ENCODE peak calls at places on chromosome 9, in eight cellular contexts. One of them, this sample, is unnamed.
A peak's percentile ranks its signal among the peaks of the same experiment; 100 is the strongest.

GRCh38 chr9:69674112-69674511 is 1.9 kb upstream of the APBA1 start:
- DNase-seq in A549: no peak
- DNase-seq in uterus: no peak
- DNase-seq in dorsolateral prefrontal cortex: no peak
- DNase-seq in esophagus muscularis mucosa: no peak
- DNase-seq in foreskin fibroblast: peak; percentile 30
- DNase-seq in heart right ventricle: no peak
- DNase-seq in GM12865: no peak
- DNase-seq in this sample: no peak

GRCh38 chr9:129385615-129385934 is 207.5 kb upstream of the IER5L start:
- DNase-seq in foreskin fibroblast: no peak
- DNase-seq in GM12865: no peak
- DNase-seq in A549: no peak
- DNase-seq in heart right ventricle: no peak
- DNase-seq in dorsolateral prefrontal cortex: no peak
- DNase-seq in esophagus muscularis mucosa: no peak
- DNase-seq in uterus: peak; percentile 4
- DNase-seq in this sample: no peak

GRCh38 chr9:76400534-76401096 is 6.4 kb upstream of the RFK start:
- DNase-seq in A549: no peak
- DNase-seq in esophagus muscularis mucosa: no peak
- DNase-seq in GM12865: no peak
- DNase-seq in dorsolateral prefrontal cortex: no peak
- DNase-seq in uterus: no peak
- DNase-seq in foreskin fibroblast: peak; percentile 29
- DNase-seq in heart right ventricle: no peak
- DNase-seq in this sample: no peak

GRCh38 chr9:133654736-133655657 is 18.8 kb downstream of the DBH start:
- DNase-seq in A549: no peak
- DNase-seq in GM12865: no peak
- DNase-seq in esophagus muscularis mucosa: no peak
- DNase-seq in dorsolateral prefrontal cortex: no peak
- DNase-seq in heart right ventricle: no peak
- DNase-seq in foreskin fibroblast: no peak
- DNase-seq in uterus: no peak
- DNase-seq in this sample: no peak

GRCh38 chr9:76004526-76004925 is 114.1 kb downstream of the PCSK5 start:
- DNase-seq in uterus: no peak
- DNase-seq in foreskin fibroblast: no peak
- DNase-seq in heart right ventricle: no peak
- DNase-seq in dorsolateral prefrontal cortex: no peak
- DNase-seq in GM12865: peak; percentile 18
- DNase-seq in esophagus muscularis mucosa: no peak
- DNase-seq in A549: no peak
- DNase-seq in this sample: no peak

GRCh38 chr9:97863314-97863713 is 10.3 kb downstream of the FOXE1 start:
- DNase-seq in esophagus muscularis mucosa: no peak
- DNase-seq in uterus: no peak
- DNase-seq in dorsolateral prefrontal cortex: no peak
- DNase-seq in heart right ventricle: no peak
- DNase-seq in GM12865: no peak
- DNase-seq in foreskin fibroblast: no peak
- DNase-seq in A549: no peak
- DNase-seq in this sample: no peak

GRCh38 chr9:16627967-16628366 is 242.5 kb downstream of the BNC2 start:
- DNase-seq in uterus: no peak
- DNase-seq in GM12865: peak; percentile 34
- DNase-seq in dorsolateral prefrontal cortex: no peak
- DNase-seq in A549: no peak
- DNase-seq in heart right ventricle: peak; percentile 29
- DNase-seq in esophagus muscularis mucosa: no peak
- DNase-seq in foreskin fibroblast: peak; percentile 97
- DNase-seq in this sample: peak; percentile 95

GRCh38 chr9:6692433-6692832 is 46.9 kb upstream of the GLDC start:
- DNase-seq in foreskin fibroblast: no peak
- DNase-seq in heart right ventricle: no peak
- DNase-seq in A549: no peak
- DNase-seq in esophagus muscularis mucosa: no peak
- DNase-seq in dorsolateral prefrontal cortex: no peak
- DNase-seq in GM12865: no peak
- DNase-seq in uterus: no peak
- DNase-seq in this sample: no peak

GRCh38 chr9:98365227-98365669 is 109.8 kb upstream of the TBC1D2 start:
- DNase-seq in heart right ventricle: no peak
- DNase-seq in GM12865: peak; percentile 56
- DNase-seq in dorsolateral prefrontal cortex: no peak
- DNase-seq in esophagus muscularis mucosa: no peak
- DNase-seq in uterus: no peak
- DNase-seq in foreskin fibroblast: peak; percentile 48
- DNase-seq in A549: peak; percentile 61
- DNase-seq in this sample: peak; percentile 61

GRCh38 chr9:133888048-133888778 is 103.9 kb downstream of the VAV2 start:
- DNase-seq in uterus: no peak
- DNase-seq in esophagus muscularis mucosa: no peak
- DNase-seq in heart right ventricle: no peak
- DNase-seq in GM12865: no peak
- DNase-seq in dorsolateral prefrontal cortex: no peak
- DNase-seq in foreskin fibroblast: no peak
- DNase-seq in A549: no peak
- DNase-seq in this sample: no peak

GRCh38 chr9:137245450-137246421 is 4.6 kb downstream of the TUBB4B start:
- DNase-seq in A549: no peak
- DNase-seq in uterus: no peak
- DNase-seq in GM12865: no peak
- DNase-seq in dorsolateral prefrontal cortex: no peak
- DNase-seq in heart right ventricle: no peak
- DNase-seq in esophagus muscularis mucosa: no peak
- DNase-seq in foreskin fibroblast: no peak
- DNase-seq in this sample: no peak

GRCh38 chr9:137244486-137245449 is 3.7 kb downstream of the TUBB4B start:
- DNase-seq in dorsolateral prefrontal cortex: no peak
- DNase-seq in foreskin fibroblast: no peak
- DNase-seq in GM12865: no peak
- DNase-seq in A549: no peak
- DNase-seq in esophagus muscularis mucosa: no peak
- DNase-seq in uterus: no peak
- DNase-seq in heart right ventricle: no peak
- DNase-seq in this sample: no peak

GRCh38 chr9:137241490-137242328 is 622 bp downstream of the TUBB4B start:
- DNase-seq in heart right ventricle: peak; percentile 63
- DNase-seq in esophagus muscularis mucosa: no peak
- DNase-seq in GM12865: peak; percentile 58
- DNase-seq in dorsolateral prefrontal cortex: no peak
- DNase-seq in uterus: peak; percentile 70
- DNase-seq in A549: no peak
- DNase-seq in foreskin fibroblast: peak; percentile 83
- DNase-seq in this sample: no peak

GRCh38 chr9:137242329-137243204 is 1.5 kb downstream of the TUBB4B start:
- DNase-seq in A549: no peak
- DNase-seq in foreskin fibroblast: no peak
- DNase-seq in dorsolateral prefrontal cortex: no peak
- DNase-seq in uterus: no peak
- DNase-seq in esophagus muscularis mucosa: no peak
- DNase-seq in GM12865: no peak
- DNase-seq in heart right ventricle: no peak
- DNase-seq in this sample: no peak

GRCh38 chr9:137243626-137244485 is 2.8 kb downstream of the TUBB4B start:
- DNase-seq in esophagus muscularis mucosa: no peak
- DNase-seq in uterus: no peak
- DNase-seq in heart right ventricle: no peak
- DNase-seq in dorsolateral prefrontal cortex: no peak
- DNase-seq in GM12865: no peak
- DNase-seq in foreskin fibroblast: peak; percentile 44
- DNase-seq in A549: no peak
- DNase-seq in this sample: no peak
- TF ChIP-seq CTCF in esophagus muscularis mucosa: no peak
- TF ChIP-seq CTCF in uterus: no peak
- TF ChIP-seq CTCF in heart right ventricle: no peak
- TF ChIP-seq CTCF in dorsolateral prefrontal cortex: no peak
- TF ChIP-seq CTCF in GM12865: no peak
- TF ChIP-seq CTCF in foreskin fibroblast: no peak
- TF ChIP-seq CTCF in A549: no peak
- TF ChIP-seq CTCF in this sample: peak; percentile 24

DNA sequence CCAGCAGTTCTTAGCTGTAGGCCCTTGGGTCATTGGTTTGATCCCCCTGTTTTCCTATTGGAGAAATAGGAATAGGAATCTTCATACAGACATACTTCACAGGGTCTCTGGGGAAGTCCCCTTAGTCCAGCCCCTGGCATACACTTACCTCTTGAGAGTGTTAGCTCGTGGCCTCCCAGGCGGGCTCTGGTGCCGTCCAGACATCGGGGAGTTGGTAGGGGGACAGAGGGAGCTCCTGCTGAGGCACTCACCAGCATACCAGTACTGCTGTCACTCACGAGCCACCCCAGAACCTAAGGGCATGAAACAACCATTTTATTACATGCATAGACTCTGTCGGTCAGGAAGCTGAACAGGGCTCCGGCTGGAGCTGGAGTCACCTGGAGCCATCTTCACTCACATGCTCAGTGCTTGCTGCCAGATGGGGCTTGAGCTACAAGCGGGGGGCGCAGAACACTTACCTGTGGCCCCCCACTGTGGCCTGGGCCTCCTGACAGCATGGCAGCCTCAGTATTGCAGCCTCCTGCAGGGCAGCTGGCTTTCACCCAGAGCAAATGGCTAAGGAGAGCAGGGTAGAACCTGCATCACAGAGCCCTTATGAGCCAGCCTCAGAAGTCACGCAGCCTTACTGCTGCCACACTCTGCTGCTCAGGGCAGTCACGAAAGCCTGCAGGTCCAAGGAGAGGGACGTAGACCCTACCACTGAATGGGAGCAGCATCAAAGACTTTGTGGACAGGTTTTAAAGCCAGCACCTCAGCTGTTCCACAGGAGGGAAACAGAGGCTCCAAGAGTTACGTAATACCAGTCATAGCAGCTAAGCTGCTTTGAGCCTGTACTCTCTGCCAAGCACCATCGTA is 58.3 kb upstream of the ANGPTL2 start:
- DNase-seq in esophagus muscularis mucosa: no peak
- DNase-seq in dorsolateral prefrontal cortex: no peak
- DNase-seq in heart right ventricle: peak; percentile 3
- DNase-seq in A549: no peak
- DNase-seq in uterus: peak; percentile 13
- DNase-seq in GM12865: no peak
- DNase-seq in foreskin fibroblast: no peak
- DNase-seq in this sample: no peak
- H3K4me3 ChIP-seq in esophagus muscularis mucosa: no peak overlapping the region
- H3K4me3 ChIP-seq in dorsolateral prefrontal cortex: no peak overlapping the region
- H3K4me3 ChIP-seq in heart right ventricle: no peak overlapping the region
- H3K4me3 ChIP-seq in A549: no peak overlapping the region
- H3K4me3 ChIP-seq in uterus: no peak overlapping the region
- H3K4me3 ChIP-seq in GM12865: no peak overlapping the region
- H3K4me3 ChIP-seq in foreskin fibroblast: no peak overlapping the region
- H3K4me3 ChIP-seq in this sample: no peak overlapping the region

DNA sequence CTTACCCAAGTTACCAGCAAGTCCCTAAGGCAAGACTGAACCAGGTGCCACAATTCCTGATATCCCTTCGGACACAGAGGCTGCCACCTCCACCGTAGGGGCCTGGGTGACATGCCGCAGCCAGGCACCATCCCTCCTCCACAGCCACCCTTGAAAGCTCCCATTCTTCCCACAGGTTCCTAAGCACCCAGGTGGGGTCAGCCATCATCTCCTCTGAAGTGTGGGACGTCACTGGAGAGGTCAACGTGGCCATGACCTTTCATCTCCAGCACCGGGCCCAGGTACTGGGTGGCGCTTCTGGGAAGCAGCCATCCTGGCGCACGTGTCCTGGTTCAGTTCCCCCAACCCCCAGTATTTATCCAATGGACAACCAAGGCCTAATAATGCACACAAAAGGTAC is 8.2 kb downstream of the ADGRD2 start:
- DNase-seq in uterus: no peak
- DNase-seq in foreskin fibroblast: no peak
- DNase-seq in A549: no peak
- DNase-seq in heart right ventricle: no peak
- DNase-seq in GM12865: no peak
- DNase-seq in dorsolateral prefrontal cortex: no peak
- DNase-seq in esophagus muscularis mucosa: no peak
- DNase-seq in this sample: no peak
- TF ChIP-seq CTCF in uterus: no peak
- TF ChIP-seq CTCF in foreskin fibroblast: no peak
- TF ChIP-seq CTCF in A549: no peak
- TF ChIP-seq CTCF in heart right ventricle: no peak
- TF ChIP-seq CTCF in GM12865: no peak
- TF ChIP-seq CTCF in dorsolateral prefrontal cortex: no peak
- TF ChIP-seq CTCF in esophagus muscularis mucosa: no peak
- TF ChIP-seq CTCF in this sample: no peak

DNA sequence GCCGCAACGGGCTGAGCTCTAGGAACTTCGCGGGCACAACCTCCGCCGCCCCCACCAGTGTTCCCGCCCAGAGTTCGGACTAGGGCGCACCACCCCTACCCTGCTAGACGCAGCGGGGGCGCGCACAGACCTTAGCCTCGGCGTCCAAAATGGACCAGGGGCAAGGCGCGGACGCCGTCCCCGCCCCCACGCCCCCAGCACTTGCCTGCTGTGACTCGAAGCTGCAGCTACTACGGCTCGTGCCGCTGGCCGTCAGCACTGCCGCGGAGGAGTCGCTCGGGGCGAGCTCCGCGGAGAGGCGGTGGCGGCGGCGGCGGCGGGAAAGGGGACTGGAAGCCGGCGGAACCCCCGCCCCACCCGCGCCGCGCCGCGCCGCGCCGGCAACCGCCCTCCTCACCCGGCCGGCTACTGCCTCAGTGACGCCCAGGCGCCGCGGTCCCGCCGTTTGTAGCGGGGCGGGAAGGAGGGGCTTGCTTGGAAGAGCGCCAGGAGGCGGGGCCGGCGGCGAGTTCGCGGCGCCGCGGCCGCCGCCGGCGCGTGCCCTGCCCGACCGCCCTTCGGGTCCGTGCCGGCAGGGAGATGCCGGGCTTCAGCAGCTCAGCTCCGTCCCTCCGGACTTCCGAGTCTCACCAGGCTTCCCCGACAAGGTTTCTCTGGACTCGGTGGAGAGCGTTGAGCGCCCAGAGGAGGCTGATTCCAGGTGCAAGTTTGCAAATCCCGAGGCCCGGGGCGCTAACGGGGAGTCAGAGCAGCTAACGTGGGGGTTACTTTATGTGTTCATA is 4.4 kb downstream of the ELAVL2 start:
- DNase-seq in dorsolateral prefrontal cortex: no peak
- DNase-seq in heart right ventricle: no peak
- DNase-seq in uterus: no peak
- DNase-seq in foreskin fibroblast: no peak
- DNase-seq in GM12865: no peak
- DNase-seq in esophagus muscularis mucosa: no peak
- DNase-seq in A549: no peak
- DNase-seq in this sample: no peak
- H3K4me3 ChIP-seq in dorsolateral prefrontal cortex: peak overlapping the region; percentile 63
- H3K4me3 ChIP-seq in heart right ventricle: peak overlapping the region; percentile 26
- H3K4me3 ChIP-seq in uterus: peak overlapping the region; percentile 26
- H3K4me3 ChIP-seq in foreskin fibroblast: no peak overlapping the region
- H3K4me3 ChIP-seq in GM12865: no peak overlapping the region
- H3K4me3 ChIP-seq in esophagus muscularis mucosa: peak overlapping the region; percentile 65
- H3K4me3 ChIP-seq in A549: peak overlapping the region; percentile 48
- H3K4me3 ChIP-seq in this sample: no peak overlapping the region

DNA sequence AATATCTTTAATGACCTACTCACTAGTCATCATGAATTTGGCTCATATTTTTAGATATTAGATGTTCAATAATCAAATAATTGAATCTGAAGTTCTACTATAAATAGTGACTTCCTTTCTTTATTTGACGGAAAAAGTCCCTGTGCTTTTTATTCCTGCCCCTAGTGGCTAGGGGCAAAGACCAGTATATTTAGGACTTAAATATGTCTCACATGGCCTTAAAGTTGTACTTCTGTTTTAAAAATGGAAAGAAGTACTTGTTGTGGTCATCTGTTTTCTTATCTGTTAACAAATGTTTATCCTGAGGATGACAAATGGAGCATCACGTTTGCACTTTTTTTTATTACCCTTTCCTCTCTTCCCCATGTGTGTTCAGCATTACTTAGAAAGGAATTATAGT is 89.2 kb upstream of the GRHPR start:
- DNase-seq in heart right ventricle: no peak
- DNase-seq in foreskin fibroblast: no peak
- DNase-seq in GM12865: no peak
- DNase-seq in uterus: no peak
- DNase-seq in A549: no peak
- DNase-seq in dorsolateral prefrontal cortex: no peak
- DNase-seq in esophagus muscularis mucosa: no peak
- DNase-seq in this sample: no peak
- TF ChIP-seq CTCF in heart right ventricle: no peak
- TF ChIP-seq CTCF in foreskin fibroblast: no peak
- TF ChIP-seq CTCF in GM12865: no peak
- TF ChIP-seq CTCF in uterus: no peak
- TF ChIP-seq CTCF in A549: no peak
- TF ChIP-seq CTCF in dorsolateral prefrontal cortex: no peak
- TF ChIP-seq CTCF in esophagus muscularis mucosa: no peak
- TF ChIP-seq CTCF in this sample: no peak